ENCODE peak calls at places on chromosomes 2 and 18, in four cellular contexts. F is GM06990, K is lower leg skin, I is WTC11. H is an unnamed sample.
A peak's percentile ranks its signal among the peaks of the same experiment; 100 is the strongest.

GRCh38 chr2:212536385-212537310 is 2.0 kb downstream of the ERBB4 start:
- DNase-seq in K (no peak), I (peak; percentile 47), F (peak; percentile 15), H (no peak)

GRCh38 chr2:138271467-138271866 is 230.1 kb upstream of the SPOPL start:
- DNase-seq in F (no peak), I (peak; percentile 21), K (no peak), H (no peak)

GRCh38 chr2:189685540-189686229 is 11.2 kb downstream of the ANKAR start:
- DNase-seq in K (no peak), I (peak; percentile 23), F (no peak), H (no peak)

GRCh38 chr18:79556829-79557585 is 122.6 kb upstream of the CTDP1 start:
- DNase-seq in I (no peak), K (peak; percentile 75), F (no peak), H (no peak)

GRCh38 chr18:56711706-56712445 is 60.7 kb downstream of the WDR7 start:
- DNase-seq in I (no peak), K (no peak), F (no peak), H (no peak)

GRCh38 chr18:10010611-10011015 is 96.8 kb downstream of the VAPA start:
- DNase-seq in F (no peak), K (peak; percentile 86), I (no peak), H (no peak)

GRCh38 chr2:109376115-109376514 is 237.7 kb downstream of the SEPTIN10 start:
- DNase-seq in K (peak; percentile 69), I (no peak), F (no peak), H (peak; percentile 44)

GRCh38 chr18:24153397-24153796 is 14.5 kb downstream of the CABYR start:
- DNase-seq in K (no peak), F (no peak), I (no peak), H (no peak)

GRCh38 chr2:224360801-224361251 is 41.1 kb downstream of the FAM124B start:
- DNase-seq in F (no peak), K (no peak), I (no peak), H (no peak)

GRCh38 chr18:35345460-35345921 is 1.3 kb upstream of the ZNF24 start:
- DNase-seq in F (no peak), I (no peak), K (no peak), H (no peak)

GRCh38 chr18:23538040-23538439 is 34.7 kb downstream of the RMC1 start:
- DNase-seq in I (no peak), F (no peak), K (no peak), H (no peak)

GRCh38 chr2:240917009-240917683 is 11.0 kb downstream of the CROCC2 start:
- DNase-seq in K (peak; percentile 85), I (peak; percentile 17), F (no peak), H (peak; percentile 70)

GRCh38 chr2:231545105-231545902 is 15.1 kb upstream of the NMUR1 start:
- DNase-seq in F (peak; percentile 85), I (no peak), K (peak; percentile 78), H (no peak)

GRCh38 chr2:26764906-26765305 is 822 bp downstream of the SLC35F6 start:
- DNase-seq in I (no peak), K (no peak), F (no peak), H (no peak)

GRCh38 chr18:12046751-12047335 is 46.8 kb upstream of the ANKRD62 start:
- DNase-seq in F (no peak), I (no peak), K (peak; percentile 75), H (peak; percentile 55)

GRCh38 chr2:177625744-177626655 is 233.4 kb downstream of the AGPS start:
- DNase-seq in F (no peak), K (no peak), I (no peak), H (no peak)

GRCh38 chr2:172736419-172737174 is 952 bp downstream of the RAPGEF4 start:
- DNase-seq in I (no peak), F (no peak), K (no peak), H (no peak)

GRCh38 chr2:145065278-145065677 is 545.4 kb upstream of the ZEB2 start:
- DNase-seq in F (no peak), K (no peak), I (no peak), H (no peak)

GRCh38 chr2:22355816-22356433 is 1029.1 kb upstream of the KLHL29 start:
- DNase-seq in F (no peak), I (peak; percentile 86), K (peak; percentile 91), H (peak; percentile 74)

GRCh38 chr2:176156959-176157498 is at the start of gene HOXD3:
- DNase-seq in K (peak; percentile 68), F (no peak), I (no peak), H (no peak)

GRCh38 chr2:226179010-226179409 is 620.6 kb downstream of the IRS1 start:
- DNase-seq in K (no peak), F (no peak), I (no peak), H (no peak)

GRCh38 chr18:29383311-29384273 is 1206.7 kb upstream of the CDH2 start:
- DNase-seq in K (no peak), I (no peak), F (no peak), H (no peak)

GRCh38 chr2:98914713-98915580 is 21.1 kb downstream of the CRACDL start:
- DNase-seq in F (no peak), K (peak; percentile 80), I (no peak), H (no peak)

GRCh38 chr2:239264838-239265651 is 135.8 kb downstream of the HDAC4 start:
- DNase-seq in I (no peak), K (peak; percentile 87), F (peak; percentile 38), H (peak; percentile 64)

GRCh38 chr18:61414116-61414515 is 80.9 kb downstream of the CDH20 start:
- DNase-seq in F (no peak), K (no peak), I (no peak), H (no peak)

GRCh38 chr2:21256006-21256405 is 132.2 kb downstream of the TDRD15 start:
- DNase-seq in K (peak; percentile 80), I (no peak), F (peak; percentile 8), H (no peak)

GRCh38 chr2:238561230-238561629 is 134.5 kb downstream of the ASB1 start:
- DNase-seq in F (no peak), K (no peak), I (no peak), H (no peak)

GRCh38 chr2:237408280-237408679 is 5.7 kb downstream of the COL6A3 start:
- DNase-seq in I (no peak), K (no peak), F (no peak), H (no peak)

GRCh38 chr2:65939687-65940086 is 495.2 kb upstream of the MEIS1 start:
- DNase-seq in F (no peak), K (no peak), I (no peak), H (no peak)

GRCh38 chr18:80033181-80034067 is 810 bp upstream of the RBFA start:
- DNase-seq in F (no peak), I (peak; percentile 71), K (peak; percentile 90), H (no peak)

GRCh38 chr18:35713545-35713944 is 132.0 kb downstream of the GALNT1 start:
- DNase-seq in F (no peak), I (no peak), K (no peak), H (no peak)

GRCh38 chr2:61906187-61906470 is 655 bp downstream of the COMMD1 start:
- DNase-seq in K (no peak), I (no peak), F (no peak), H (no peak)

GRCh38 chr2:61911510-61911909 is 6.0 kb downstream of the COMMD1 start:
- DNase-seq in I (no peak), F (no peak), K (peak; percentile 26), H (no peak)

GRCh38 chr2:61910603-61911002 is 5.1 kb downstream of the COMMD1 start:
- DNase-seq in I (no peak), K (peak; percentile 50), F (no peak), H (no peak)

GRCh38 chr2:61900246-61900645 is 5.2 kb upstream of the COMMD1 start:
- DNase-seq in F (no peak), K (no peak), I (no peak), H (no peak)

GRCh38 chr2:61905372-61906186 is at the start of gene COMMD1:
- DNase-seq in K (peak; percentile 95), F (peak; percentile 87), I (peak; percentile 76), H (peak; percentile 81)
- TF ChIP-seq CTCF in K (no peak), F (no peak), I (no peak), H (no peak)

GRCh38 chr2:23564618-23564967 is 179.6 kb downstream of the KLHL29 start:
- DNase-seq in K (no peak), F (no peak), I (no peak), H (no peak)

GRCh38 chr2:23565374-23565773 is 180.4 kb downstream of the KLHL29 start:
- DNase-seq in F (no peak), K (no peak), I (no peak), H (no peak)

GRCh38 chr2:23565814-23566213 is 180.8 kb downstream of the KLHL29 start:
- DNase-seq in F (no peak), K (no peak), I (no peak), H (no peak)

GRCh38 chr2:23567382-23567781 is 182.4 kb downstream of the KLHL29 start:
- DNase-seq in F (no peak), I (no peak), K (no peak), H (no peak)

GRCh38 chr2:23566236-23567142 is 181.5 kb downstream of the KLHL29 start:
- DNase-seq in K (no peak), I (peak; percentile 69), F (no peak), H (no peak)
- TF ChIP-seq CTCF in K (no peak), I (peak; percentile 41), F (peak; percentile 66), H (peak; percentile 67)

GRCh38 chr2:11133936-11134320 is 21.3 kb upstream of the SLC66A3 start:
- DNase-seq in K (no peak), F (no peak), I (no peak), H (no peak)
- TF ChIP-seq CTCF in K (no peak), F (no peak), I (no peak), H (no peak)

GRCh38 chr2:70325875-70326274 is 24.0 kb upstream of the FAM136A start:
- DNase-seq in I (no peak), K (peak; percentile 20), F (no peak), H (no peak)

GRCh38 chr2:70321377-70321776 is 19.5 kb upstream of the FAM136A start:
- DNase-seq in I (no peak), F (no peak), K (no peak), H (no peak)

DNA sequence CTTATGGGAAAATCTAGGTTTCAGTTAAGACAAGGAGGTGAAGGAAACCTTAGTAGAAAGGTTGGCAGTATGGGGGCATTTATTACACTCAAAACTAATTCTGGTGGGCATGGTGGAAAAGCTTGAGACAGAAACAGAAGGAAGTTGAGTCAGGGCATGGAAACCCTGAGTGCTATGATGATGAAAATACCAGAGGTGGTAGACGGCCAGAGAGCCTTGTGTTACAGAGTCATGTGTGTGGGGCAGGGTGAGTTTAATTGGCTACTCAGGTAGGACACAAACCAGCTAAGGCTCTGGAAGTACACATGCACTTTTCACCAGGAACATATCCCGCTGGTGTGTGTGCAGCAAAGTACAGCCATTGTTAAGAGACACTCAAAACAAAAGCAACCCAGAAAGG is 20.7 kb upstream of the FAM136A start:
- DNase-seq in K (no peak), F (no peak), I (no peak), H (no peak)
- TF ChIP-seq CTCF in K (no peak), F (no peak), I (no peak), H (no peak)